ENCODE peak calls at places on chromosomes 13 and 19, in five cellular contexts. T is GM12878, X is K562, K is HCT116, I is HepG2. F is an unnamed sample.

GRCh38 chr13:32660227-32660626 is 74.0 kb downstream of the PDS5B start:
- DNase-seq in T (no peak), X (no peak), K (no peak), I (no peak), F (no peak)

GRCh38 chr19:28956421-28956820 is 256.5 kb downstream of the UQCRFS1 start:
- DNase-seq in T (no peak), X (no peak), K (no peak), I (no peak), F (no peak)

GRCh38 chr13:76293346-76293745 is 592.9 kb downstream of the KCTD12 start:
- DNase-seq in T (no peak), X (no peak), K (no peak), I (no peak), F (no peak)

GRCh38 chr19:48644355-48644754 is 1.6 kb downstream of the CA11 start:
- DNase-seq in T (no peak), X (no peak), K (no peak), I (no peak), F (no peak)

GRCh38 chr19:19402656-19403372 is 2.7 kb upstream of the GATAD2A start:
- DNase-seq in T (no peak), X (no peak), K (no peak), I (no peak), F (no peak)

GRCh38 chr19:40513741-40514315 is 47.0 kb downstream of the SPTBN4 start:
- DNase-seq in T (no peak), X (no peak), K (no peak), I (no peak), F (no peak)

GRCh38 chr19:4691383-4691782 is 21.2 kb upstream of the MYDGF start:
- DNase-seq in T (no peak), X (no peak), K (no peak), I (no peak), F (no peak)

GRCh38 chr19:57830071-57830602 is at the start of gene ZNF587B:
- DNase-seq in T (no peak), X (peak), K (peak), I (peak), F (peak)

GRCh38 chr13:40306817-40307216 is 359.6 kb downstream of the FOXO1 start:
- DNase-seq in T (no peak), X (no peak), K (no peak), I (no peak), F (no peak)

GRCh38 chr19:7977723-7978040 is 27.8 kb downstream of the ELAVL1 start:
- DNase-seq in T (no peak), X (no peak), K (no peak), I (no peak), F (no peak)

GRCh38 chr13:31352467-31352866 is 152.7 kb downstream of the B3GLCT start:
- DNase-seq in T (no peak), X (no peak), K (no peak), I (no peak), F (no peak)

GRCh38 chr19:18736415-18737336 is 53.2 kb downstream of the CRTC1 start:
- DNase-seq in T (no peak), X (no peak), K (no peak), I (no peak), F (no peak)

GRCh38 chr13:44230071-44230470 is 143.6 kb upstream of the SERP2 start:
- DNase-seq in T (no peak), X (no peak), K (no peak), I (no peak), F (no peak)

GRCh38 chr19:32566246-32566830 is 14.7 kb upstream of the PDCD5 start:
- DNase-seq in T (no peak), X (no peak), K (no peak), I (no peak), F (no peak)

GRCh38 chr13:42354246-42355117 is 82.5 kb downstream of the AKAP11 start:
- DNase-seq in T (peak), X (no peak), K (no peak), I (no peak), F (no peak)

GRCh38 chr19:51119089-51119488 is 5.6 kb upstream of the SIGLEC9 start:
- DNase-seq in T (no peak), X (no peak), K (no peak), I (no peak), F (no peak)

GRCh38 chr13:50529154-50529882 is 314.2 kb downstream of the DLEU7 start:
- DNase-seq in T (no peak), X (peak), K (peak), I (no peak), F (no peak)

GRCh38 chr19:33387351-33388230 is 14.1 kb downstream of the CEBPG start:
- DNase-seq in T (no peak), X (no peak), K (no peak), I (no peak), F (no peak)

GRCh38 chr13:81408647-81409046 is 1067.7 kb upstream of the SPRY2 start:
- DNase-seq in T (no peak), X (no peak), K (no peak), I (no peak), F (no peak)

GRCh38 chr19:35704218-35704617 is at the start of gene ZBTB32:
- DNase-seq in T (no peak), X (peak), K (no peak), I (no peak), F (peak)

GRCh38 chr13:46354143-46355087 is 32.6 kb downstream of the RUBCNL start:
- DNase-seq in T (peak), X (no peak), K (peak), I (peak), F (no peak)

GRCh38 chr19:30792561-30793505 is 420.6 kb downstream of the ZNF536 start:
- DNase-seq in T (no peak), X (no peak), K (no peak), I (no peak), F (no peak)

GRCh38 chr13:102441085-102441484 is 39.2 kb upstream of the FGF14 start:
- DNase-seq in T (no peak), X (no peak), K (no peak), I (no peak), F (no peak)

GRCh38 chr13:102440259-102440936 is 38.5 kb upstream of the FGF14 start:
- DNase-seq in T (peak), X (no peak), K (no peak), I (no peak), F (no peak)

DNA sequence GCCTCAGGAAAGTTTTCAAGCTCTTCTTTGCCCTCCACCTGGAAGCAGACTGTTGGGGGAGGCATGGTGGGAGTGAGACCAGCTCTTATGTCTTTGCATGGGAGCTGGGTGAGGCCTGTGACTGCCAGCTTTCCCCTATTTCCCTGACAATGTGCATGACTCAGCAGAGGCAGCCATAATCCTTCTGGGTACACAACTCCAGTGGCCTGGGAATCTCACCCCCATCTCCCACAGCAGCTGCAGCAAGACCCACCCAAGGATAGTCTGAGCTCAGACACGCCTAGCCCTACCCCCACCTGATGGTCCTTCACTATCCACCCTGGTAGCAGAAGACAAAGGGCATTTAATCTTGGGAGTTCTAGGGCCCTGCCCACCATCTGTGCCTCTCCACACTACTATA is 41.4 kb upstream of the FGF14 start:
- DNase-seq in T (no peak), X (no peak), K (no peak), I (no peak), F (no peak)
- H3K9ac ChIP-seq in T (no peak), X (no peak), K (no peak), I (no peak), F (no peak)

DNA sequence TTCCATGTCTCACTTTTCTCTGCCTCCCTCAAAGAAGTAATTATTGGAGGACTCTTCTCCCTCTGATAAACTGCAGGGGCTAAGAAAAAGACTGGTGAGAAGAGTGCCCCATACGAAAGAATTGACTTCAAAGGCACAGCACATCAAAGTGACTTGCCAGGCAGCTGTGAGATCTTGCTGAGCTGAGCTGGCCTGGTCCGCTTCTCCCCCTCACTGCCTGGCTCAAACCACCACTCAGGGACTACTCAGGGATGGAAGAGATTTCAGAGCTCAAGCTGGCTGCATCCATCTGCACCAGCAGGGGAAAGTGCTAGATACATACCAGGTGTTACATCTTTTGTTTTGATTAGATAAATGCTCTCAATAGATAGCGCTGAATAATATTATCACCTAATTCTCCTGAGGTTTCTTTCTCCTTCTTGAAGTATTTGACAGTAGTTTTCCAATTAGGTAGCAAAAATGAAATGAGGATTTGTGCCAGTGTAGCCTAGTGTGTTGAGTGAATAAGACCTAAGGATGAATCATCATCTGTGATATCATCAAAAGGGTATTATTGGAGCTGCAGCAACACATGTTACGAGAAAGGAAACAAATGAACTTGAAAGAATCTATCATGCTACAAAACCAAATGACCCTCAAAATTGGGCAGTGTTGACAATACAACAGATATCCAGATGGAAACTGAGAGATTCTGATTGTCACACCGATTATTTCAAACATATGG is 379.8 kb downstream of the TBC1D4 start:
- DNase-seq in T (no peak), X (no peak), K (no peak), I (no peak), F (no peak)
- TF ChIP-seq SRF in T (no peak), X (no peak), K (no peak), I (no peak), F (no peak)

GRCh38 chr19:2215281-2215751 is 20.8 kb downstream of the PLEKHJ1 start:
- DNase-seq in T (no peak), X (no peak), K (no peak), I (no peak), F (no peak)
- TF ChIP-seq MAX in T (no peak), X (no peak), K (no peak), I (no peak), F (no peak)

GRCh38 chr13:47932953-47933687 is 68.0 kb downstream of the SUCLA2 start:
- DNase-seq in T (no peak), X (no peak), K (no peak), I (peak), F (no peak)
- H3K9ac ChIP-seq in T (no peak), X (no peak), K (no peak), I (no peak), F (no peak)

DNA sequence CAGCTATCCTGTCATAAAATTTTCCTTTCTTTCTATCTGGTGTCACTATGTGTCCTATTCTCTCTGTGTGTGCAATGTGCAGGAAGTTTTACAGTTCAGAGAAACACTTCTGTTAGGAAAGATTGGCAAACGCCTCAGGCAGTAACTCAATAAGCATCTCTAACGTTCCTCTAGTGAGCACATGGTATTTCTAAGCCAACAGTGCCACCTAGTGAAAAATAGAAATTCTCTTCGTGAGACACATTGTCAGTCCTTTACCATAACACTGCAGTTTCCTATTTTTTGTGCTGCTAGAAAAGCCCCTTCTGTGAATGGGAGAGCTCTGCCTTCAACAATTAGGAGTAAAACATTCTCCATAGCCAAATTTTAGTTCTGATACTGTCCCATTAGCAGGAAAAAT is 50.7 kb downstream of the ZNF723 start:
- DNase-seq in T (no peak), X (peak), K (peak), I (peak), F (no peak)
- TF ChIP-seq SRF in T (no peak), X (no peak), K (no peak), I (no peak), F (no peak)

GRCh38 chr13:113740661-113741060 is 18.4 kb upstream of the TMEM255B start:
- DNase-seq in T (no peak), X (no peak), K (no peak), I (no peak), F (no peak)

GRCh38 chr13:113737803-113738202 is 21.2 kb upstream of the TMEM255B start:
- DNase-seq in T (no peak), X (no peak), K (no peak), I (no peak), F (no peak)

GRCh38 chr13:113741101-113741731 is 17.8 kb upstream of the TMEM255B start:
- DNase-seq in T (no peak), X (no peak), K (no peak), I (no peak), F (no peak)

GRCh38 chr13:113740286-113740556 is 18.8 kb upstream of the TMEM255B start:
- DNase-seq in T (no peak), X (no peak), K (no peak), I (no peak), F (no peak)

DNA sequence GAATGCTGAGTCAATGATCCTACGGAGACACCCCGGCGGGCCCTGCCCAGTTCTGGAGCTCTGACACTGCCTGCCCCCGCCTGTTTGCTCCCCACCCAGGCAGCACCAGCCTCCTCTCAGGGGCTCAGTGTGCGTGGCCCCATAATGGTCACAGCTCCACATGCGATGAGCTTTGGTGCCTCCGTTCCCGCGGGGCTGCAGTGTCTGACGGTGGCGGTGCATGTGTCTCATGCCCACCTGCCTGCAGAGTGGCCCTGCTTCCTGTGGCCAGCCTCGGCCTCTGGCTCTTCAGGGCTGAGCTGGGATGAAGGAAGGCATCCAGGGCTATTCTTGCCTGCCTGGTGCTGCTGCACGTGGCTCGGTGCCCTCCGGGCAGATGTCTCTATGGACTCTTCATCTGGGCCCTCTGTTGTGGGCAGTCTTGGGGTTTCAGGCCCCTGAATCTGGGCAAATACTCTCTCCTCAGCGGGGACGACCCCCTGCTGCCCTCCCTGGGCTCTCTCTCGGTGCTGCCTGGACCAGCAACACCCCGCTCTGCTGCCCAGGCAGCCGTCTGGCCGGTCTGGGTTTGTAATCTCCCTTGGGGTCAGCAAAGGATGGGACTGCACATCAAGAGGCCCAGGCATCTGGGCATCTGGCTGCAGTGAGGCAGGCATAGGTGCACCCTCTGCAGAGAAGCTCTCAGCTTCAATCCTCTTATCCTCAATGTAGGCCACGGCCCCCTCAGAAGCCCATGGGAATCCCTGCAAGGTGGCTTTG is 19.3 kb upstream of the TMEM255B start:
- DNase-seq in T (no peak), X (no peak), K (no peak), I (no peak), F (no peak)
- TF ChIP-seq MAX in T (no peak), X (no peak), K (no peak), I (no peak), F (no peak)